ENCODE peak calls at places on chromosomes 4 and X, in nine cellular contexts. E is upper lobe of right lung; I is neural progenitor cell; U is upper lobe of left lung; J is colonic mucosa; C is mucosa of descending colon; M is PC-9; B is pancreas; Z is naive thymus-derived CD4-positive, alpha-beta T cell. F is an unnamed sample. For H3K9me3, the result is how much of the 10 kb centered on the place peaks cover.

GRCh38 chr4:182245041-182245440 is 1.8 kb downstream of the TENM3 start:
- DNase-seq in I (peak), J (no peak), B (no peak), M (no peak), E (no peak), C (no peak), Z (no peak), U (no peak), F (no peak)

GRCh38 chr4:128600996-128601857 is 208.3 kb upstream of the JADE1 start:
- DNase-seq in M (peak), I (no peak), J (peak), Z (no peak), E (peak), U (no peak), B (peak), C (peak), F (no peak)

GRCh38 chrX:97402903-97403302 is 519.2 kb downstream of the RPA4 start:
- DNase-seq in E (no peak), M (no peak), C (no peak), I (no peak), U (no peak), J (no peak), B (no peak), Z (no peak), F (no peak)

GRCh38 chr4:41533685-41534084 is 4.3 kb upstream of the LIMCH1 start:
- DNase-seq in I (no peak), J (no peak), U (no peak), C (no peak), Z (no peak), B (no peak), M (peak), E (no peak), F (no peak)

GRCh38 chr4:38085394-38086150 is 125.4 kb downstream of the PTTG2 start:
- DNase-seq in B (no peak), Z (no peak), I (peak), J (no peak), U (no peak), E (no peak), C (no peak), M (no peak), F (no peak)

GRCh38 chr4:577499-578450 is 1.7 kb upstream of the TMEM271 start:
- DNase-seq in I (peak), U (peak), C (no peak), Z (no peak), B (no peak), J (no peak), M (no peak), E (no peak), F (no peak)

GRCh38 chr4:97841512-97841911 is 301.8 kb downstream of the STPG2 start:
- DNase-seq in E (no peak), U (no peak), B (no peak), C (no peak), M (no peak), I (no peak), J (no peak), Z (no peak), F (no peak)

GRCh38 chr4:147528054-147528453 is 47.2 kb downstream of the EDNRA start:
- DNase-seq in U (no peak), I (no peak), E (no peak), J (no peak), B (no peak), Z (no peak), M (no peak), C (no peak), F (no peak)

GRCh38 chrX:133749370-133749769 is 236.0 kb downstream of the GPC3 start:
- DNase-seq in I (no peak), Z (peak), E (no peak), M (no peak), U (no peak), C (no peak), J (no peak), B (no peak), F (no peak)

GRCh38 chr4:84803720-84804119 is 162.8 kb downstream of the WDFY3 start:
- DNase-seq in U (no peak), B (no peak), Z (no peak), C (no peak), J (no peak), M (no peak), I (no peak), E (no peak), F (no peak)

GRCh38 chr4:76341063-76341462 is 34.5 kb downstream of the STBD1 start:
- DNase-seq in J (no peak), B (no peak), Z (no peak), U (no peak), C (no peak), M (no peak), I (no peak), E (no peak), F (no peak)

GRCh38 chr4:150072471-150072870 is 5.8 kb upstream of the DCLK2 start:
- DNase-seq in E (no peak), C (no peak), Z (no peak), M (no peak), I (no peak), U (no peak), B (no peak), J (no peak), F (no peak)

GRCh38 chr4:156255205-156255604 is 301.5 kb upstream of the CTSO start:
- DNase-seq in C (no peak), B (no peak), Z (no peak), M (no peak), I (no peak), E (no peak), U (no peak), J (no peak), F (no peak)

GRCh38 chrX:149504226-149504914 is 736 bp downstream of the IDS start:
- DNase-seq in U (no peak), M (peak), J (no peak), C (peak), I (peak), B (no peak), E (peak), Z (peak), F (peak)

GRCh38 chrX:15680401-15680800 is 15.8 kb upstream of the CLTRN start:
- DNase-seq in M (no peak), C (no peak), U (no peak), B (no peak), I (no peak), J (no peak), Z (no peak), E (no peak), F (no peak)

GRCh38 chr4:143389543-143390195 is 53.0 kb downstream of the GAB1 start:
- DNase-seq in C (no peak), B (no peak), Z (no peak), J (no peak), I (no peak), M (peak), E (no peak), U (no peak), F (no peak)

GRCh38 chr4:16055937-16056336 is 27.9 kb downstream of the PROM1 start:
- DNase-seq in E (no peak), C (no peak), M (no peak), Z (no peak), B (no peak), U (no peak), I (no peak), J (no peak), F (no peak)

GRCh38 chr4:94548571-94548970 is 96.8 kb downstream of the PDLIM5 start:
- DNase-seq in Z (no peak), B (no peak), E (no peak), U (no peak), M (peak), J (no peak), I (peak), C (no peak), F (no peak)

GRCh38 chr4:39528056-39528465 is 822 bp upstream of the UGDH start:
- DNase-seq in J (peak), Z (peak), M (no peak), I (no peak), U (no peak), C (no peak), B (no peak), E (no peak), F (no peak)

GRCh38 chr4:184471872-184472539 is 2.3 kb downstream of the IRF2 start:
- DNase-seq in Z (peak), U (no peak), I (peak), E (no peak), J (peak), M (no peak), B (no peak), C (no peak), F (no peak)

GRCh38 chr4:20276848-20277247 is 25.1 kb downstream of the SLIT2 start:
- DNase-seq in Z (no peak), U (no peak), C (no peak), I (peak), M (no peak), B (no peak), E (no peak), J (no peak), F (no peak)

GRCh38 chr4:176393306-176394013 is 73.7 kb downstream of the SPCS3 start:
- DNase-seq in E (no peak), I (peak), U (no peak), B (no peak), Z (no peak), M (no peak), J (no peak), C (no peak), F (no peak)

DNA sequence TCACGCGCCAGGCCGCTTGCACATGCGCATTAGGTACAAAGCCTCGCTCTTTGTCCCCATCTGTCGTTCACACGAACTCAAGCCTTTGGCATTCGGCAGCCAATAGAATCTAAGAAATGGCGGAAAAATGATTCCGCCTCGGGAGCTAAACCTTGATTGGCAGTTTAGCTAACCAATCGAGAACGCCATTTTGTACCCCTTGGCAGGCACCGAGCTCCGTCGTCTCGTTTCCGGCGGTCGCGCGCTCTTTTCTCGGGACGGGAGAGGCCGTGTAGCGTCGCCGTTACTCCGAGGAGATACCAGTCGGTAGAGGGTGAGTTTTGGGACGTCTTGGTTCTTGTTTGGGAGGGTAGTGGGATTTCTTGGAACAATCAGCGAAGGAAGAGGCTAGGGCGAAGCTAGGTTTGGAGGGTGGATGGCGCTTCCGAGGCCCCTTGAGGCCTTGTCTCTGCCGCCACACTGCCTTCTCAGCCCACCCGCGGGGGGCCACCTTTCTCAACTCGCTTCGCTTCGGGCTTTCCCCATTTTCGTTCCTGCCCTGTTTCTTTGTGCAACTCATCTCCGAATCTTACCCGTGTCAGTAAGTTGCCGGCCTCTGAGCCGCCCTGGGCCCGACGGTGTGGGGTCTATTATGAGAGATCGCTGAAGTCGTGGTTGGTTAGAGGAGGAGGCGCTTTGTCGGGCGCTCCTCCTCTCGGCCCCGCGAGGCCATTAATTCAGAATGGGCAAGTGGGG is at the start of gene NONO:
- DNase-seq in U (peak), B (peak), M (peak), E (peak), C (peak), J (peak), Z (peak), I (peak), F (peak)
- H3K9me3 ChIP-seq in U (under half), B (under half), M (under half), E (under half), C (under half), J (under half), Z (under half), I (under half), F (under half)

DNA sequence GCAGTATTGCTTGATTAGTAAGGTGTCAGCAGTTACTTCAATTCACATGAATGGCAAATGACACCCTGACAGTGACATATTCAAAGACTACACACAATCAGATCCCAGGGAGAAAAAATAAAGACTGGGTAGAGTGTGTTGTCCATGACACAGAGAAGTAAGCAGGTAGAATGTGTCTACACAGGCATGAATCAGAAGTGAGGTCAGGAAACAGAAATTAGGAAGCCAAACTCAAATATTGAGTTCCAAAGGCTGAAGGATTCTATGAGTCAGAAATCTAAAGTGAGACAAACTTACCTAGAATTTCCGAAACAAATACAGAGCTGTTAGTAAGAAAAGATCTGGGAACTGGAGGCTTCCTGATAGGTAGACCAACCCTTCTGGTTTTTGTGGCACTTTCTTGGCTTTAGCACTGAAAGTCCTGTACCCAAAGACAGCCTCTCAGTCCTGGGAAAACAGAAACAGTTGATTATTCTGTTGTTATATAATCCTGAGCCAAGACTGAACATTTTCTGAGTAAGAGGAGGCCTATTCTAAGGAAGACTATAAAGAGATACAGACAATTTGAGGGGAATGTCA is 24.3 kb upstream of the GLRA2 start:
- DNase-seq in E (no peak), U (no peak), M (peak), C (no peak), B (no peak), J (no peak), I (no peak), Z (no peak), F (no peak)
- H3K9me3 ChIP-seq in E (under half), U (under half), M (under half), C (under half), B (under half), J (under half), I (under half), Z (under half), F (under half)

GRCh38 chrX:47422444-47422843 is 52.1 kb downstream of the ZNF157 start:
- DNase-seq in Z (no peak), C (no peak), B (no peak), J (no peak), M (no peak), E (no peak), U (no peak), I (no peak), F (no peak)
- H3K9me3 ChIP-seq in Z (under half), C (under half), B (under half), J (under half), M (under half), E (under half), U (under half), I (under half), F (under half)

DNA sequence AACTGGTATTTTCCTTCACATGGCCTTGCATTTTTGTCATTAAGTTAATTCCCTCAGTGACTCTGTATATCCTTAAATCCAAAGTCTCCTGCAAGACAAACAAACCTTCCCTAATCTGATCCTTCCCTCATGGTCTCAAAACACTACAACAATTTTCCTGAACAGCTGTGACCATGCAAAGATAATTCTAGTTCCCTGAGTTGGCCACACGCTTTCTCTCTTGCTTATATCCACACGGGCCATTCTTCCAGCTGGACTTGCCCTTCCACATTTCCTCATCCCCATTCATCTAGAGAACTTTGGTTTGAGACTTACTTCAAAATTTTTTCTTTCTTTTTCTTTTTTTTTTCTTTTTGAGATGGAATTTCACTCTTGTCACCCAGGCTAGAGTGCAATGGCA is 1590.7 kb downstream of the STIM2 start:
- DNase-seq in C (no peak), B (no peak), M (no peak), I (no peak), Z (no peak), U (no peak), J (no peak), E (no peak), F (no peak)
- H3K9me3 ChIP-seq in C (under half), B (under half), M (under half), I (under half), Z (under half), U (under half), J (under half), E (under half), F (under half)

GRCh38 chr4:6184169-6184568 is 16.2 kb downstream of the JAKMIP1 start:
- DNase-seq in Z (no peak), M (no peak), C (no peak), B (peak), J (no peak), U (no peak), E (no peak), I (no peak), F (no peak)

GRCh38 chr4:6179362-6179761 is 21.0 kb downstream of the JAKMIP1 start:
- DNase-seq in Z (no peak), E (no peak), I (no peak), B (peak), M (no peak), J (no peak), C (no peak), U (no peak), F (no peak)

GRCh38 chr4:6182390-6183280 is 17.7 kb downstream of the JAKMIP1 start:
- DNase-seq in J (no peak), E (no peak), U (no peak), B (peak), Z (no peak), M (no peak), I (no peak), C (no peak), F (no peak)

GRCh38 chr4:6180841-6181631 is 19.3 kb downstream of the JAKMIP1 start:
- DNase-seq in J (no peak), M (no peak), E (no peak), B (peak), I (no peak), Z (no peak), C (no peak), U (no peak), F (no peak)

GRCh38 chr4:6183740-6184139 is 16.6 kb downstream of the JAKMIP1 start:
- DNase-seq in E (no peak), J (no peak), U (no peak), I (no peak), C (no peak), Z (no peak), M (no peak), B (no peak), F (no peak)
- H3K9me3 ChIP-seq in E (under half), J (under half), U (under half), I (under half), C (under half), Z (under half), M (under half), B (under half), F (under half)

GRCh38 chr4:28449080-28449479 is 1588.4 kb downstream of the STIM2 start:
- DNase-seq in U (no peak), C (no peak), Z (no peak), J (no peak), B (no peak), I (no peak), M (no peak), E (no peak), F (no peak)
- H3K9me3 ChIP-seq in U (under half), C (under half), Z (under half), J (under half), B (under half), I (under half), M (under half), E (under half), F (under half)

GRCh38 chrX:154372612-154373022 is 1.8 kb downstream of the FLNA start:
- DNase-seq in I (no peak), B (no peak), E (no peak), M (no peak), Z (no peak), J (no peak), C (no peak), U (no peak), F (peak)
- H3K9me3 ChIP-seq in I (under half), B (under half), E (under half), M (under half), Z (under half), J (under half), C (under half), U (under half), F (under half)

GRCh38 chr4:19030048-19030447 is 1008.5 kb upstream of the LCORL start:
- DNase-seq in E (no peak), J (no peak), M (no peak), U (no peak), I (peak), B (no peak), C (no peak), Z (no peak), F (no peak)
- H3K9me3 ChIP-seq in E (under half), J (under half), M (under half), U (under half), I (under half), B (under half), C (under half), Z (under half), F (under half)

GRCh38 chrX:20712811-20713210 is 446.1 kb upstream of the RPS6KA3 start:
- DNase-seq in C (no peak), J (no peak), Z (no peak), E (no peak), M (no peak), B (no peak), U (no peak), I (no peak), F (no peak)

GRCh38 chrX:20720954-20721626 is 454.4 kb upstream of the RPS6KA3 start:
- DNase-seq in M (no peak), U (no peak), J (no peak), I (no peak), E (no peak), Z (no peak), B (no peak), C (no peak), F (no peak)

GRCh38 chrX:20711366-20711765 is 444.7 kb upstream of the RPS6KA3 start:
- DNase-seq in U (no peak), M (no peak), E (no peak), Z (no peak), C (no peak), I (no peak), B (no peak), J (no peak), F (no peak)

GRCh38 chrX:20718592-20718991 is 451.9 kb upstream of the RPS6KA3 start:
- DNase-seq in J (no peak), Z (no peak), E (no peak), B (no peak), I (peak), U (no peak), C (no peak), M (no peak), F (no peak)

GRCh38 chrX:20715176-20715575 is 448.5 kb upstream of the RPS6KA3 start:
- DNase-seq in I (no peak), E (no peak), C (no peak), B (no peak), J (no peak), U (no peak), Z (no peak), M (no peak), F (no peak)
- H3K9me3 ChIP-seq in I (under half), E (under half), C (under half), B (under half), J (under half), U (under half), Z (under half), M (under half), F (under half)

DNA sequence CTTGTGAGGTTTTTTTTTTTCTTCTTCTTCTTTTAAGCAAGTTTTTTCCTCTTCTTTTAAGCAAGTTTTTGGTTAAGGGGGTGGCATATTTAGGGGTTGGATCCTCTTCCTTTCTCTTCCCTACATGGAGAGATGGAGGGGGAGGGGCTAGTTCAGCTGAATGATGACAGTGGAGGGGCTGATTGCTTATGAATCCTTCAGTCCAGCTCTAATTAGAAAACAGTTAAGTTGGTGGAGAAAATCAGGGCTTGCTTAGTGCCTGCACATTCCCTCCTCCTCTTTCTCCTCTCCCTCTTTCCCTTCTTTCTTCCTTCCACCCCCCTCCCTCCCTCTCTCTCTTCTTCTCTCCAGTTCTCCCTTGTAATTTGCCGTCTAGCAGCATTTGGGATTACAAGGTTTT is 4.4 kb upstream of the HAND2 start:
- DNase-seq in C (no peak), Z (no peak), I (no peak), E (no peak), J (no peak), M (no peak), B (no peak), U (no peak), F (no peak)
- H3K9me3 ChIP-seq in C (under half), Z (under half), I (under half), E (under half), J (under half), M (under half), B (under half), U (under half), F (under half)

F was measured in T-helper 17 cell.